ENCODE peak calls at places on chromosomes 5 and 9, in six cellular contexts. L is left ventricle myocardium inferior, I is spleen, G is endothelial cell of umbilical vein, A is GM12878, K is fibroblast of lung. Q is an unnamed sample.

GRCh38 chr5:82334085-82334680 is 56.0 kb upstream of the RPS23 start:
- DNase-seq in L (no peak), I (no peak), G (no peak), A (no peak), K (peak; percentile 61), Q (no peak)

GRCh38 chr9:85630676-85631075 is 111.1 kb downstream of the AGTPBP1 start:
- DNase-seq in L (no peak), I (no peak), G (no peak), A (no peak), K (no peak), Q (no peak)

GRCh38 chr9:764105-764524 is 77.4 kb upstream of the DMRT1 start:
- DNase-seq in L (peak; percentile 57), I (peak; percentile 76), G (peak; percentile 90), A (no peak), K (peak; percentile 45), Q (peak; percentile 80)

GRCh38 chr5:112480501-112480900 is 61.4 kb upstream of the EPB41L4A start:
- DNase-seq in L (no peak), I (no peak), G (no peak), A (no peak), K (no peak), Q (no peak)

GRCh38 chr5:81698806-81699205 is 52.1 kb downstream of the SSBP2 start:
- DNase-seq in L (no peak), I (no peak), G (no peak), A (no peak), K (peak; percentile 23), Q (no peak)

GRCh38 chr5:122014232-122014940 is 52.6 kb downstream of the SRFBP1 start:
- DNase-seq in L (no peak), I (no peak), G (no peak), A (no peak), K (no peak), Q (no peak)

GRCh38 chr5:132427285-132428146 is 58.0 kb downstream of the SLC22A5 start:
- DNase-seq in L (peak; percentile 47), I (peak; percentile 85), G (no peak), A (no peak), K (no peak), Q (no peak)

GRCh38 chr5:7886849-7887460 is 18.0 kb downstream of the MTRR start:
- DNase-seq in L (no peak), I (no peak), G (peak; percentile 44), A (no peak), K (peak; percentile 60), Q (no peak)

GRCh38 chr9:38484076-38484637 is 59.9 kb upstream of the IGFBPL1 start:
- DNase-seq in L (no peak), I (no peak), G (no peak), A (no peak), K (no peak), Q (no peak)

GRCh38 chr9:110443146-110443877 is 105.6 kb upstream of the TXNDC8 start:
- DNase-seq in L (no peak), I (no peak), G (no peak), A (no peak), K (peak; percentile 76), Q (no peak)

GRCh38 chr5:61275841-61276240 is 56.2 kb upstream of the ZSWIM6 start:
- DNase-seq in L (peak; percentile 58), I (peak; percentile 90), G (peak; percentile 58), A (no peak), K (peak; percentile 71), Q (peak; percentile 78)

GRCh38 chr5:40909723-40910122 is 426 bp downstream of the C7 start:
- DNase-seq in L (no peak), I (no peak), G (peak; percentile 35), A (no peak), K (peak; percentile 12), Q (no peak)

GRCh38 chr5:139666551-139666950 is 18.4 kb downstream of the CXXC5 start:
- DNase-seq in L (no peak), I (no peak), G (no peak), A (no peak), K (no peak), Q (no peak)
- H3K4me1 ChIP-seq in L (peaks cover 96% of the 10 kb centered on the region), I (peaks cover 100% of the 10 kb centered on the region), G (peaks cover 29% of the 10 kb centered on the region), A (peaks cover 81% of the 10 kb centered on the region), K (peaks cover 18% of the 10 kb centered on the region), Q (peaks cover 21% of the 10 kb centered on the region)

DNA sequence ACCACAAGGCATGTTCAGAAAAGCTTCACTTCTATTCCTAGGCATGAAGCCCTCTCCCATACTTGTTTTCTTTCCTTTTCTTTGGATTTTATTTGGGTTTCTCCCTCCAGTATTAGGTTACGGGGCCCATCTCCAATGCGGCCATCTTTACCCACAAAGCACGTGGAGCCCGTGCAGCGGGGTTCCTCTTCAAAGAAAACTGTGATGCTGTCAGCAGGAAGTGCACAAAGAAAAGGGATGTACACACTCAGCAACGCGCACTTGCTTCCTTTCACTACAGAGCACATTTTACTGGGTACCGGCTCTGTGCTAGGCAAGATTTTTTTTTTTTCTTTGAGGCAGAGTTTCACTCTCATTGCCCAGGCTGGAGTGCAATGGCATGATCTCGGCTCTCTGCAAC is 106.6 kb downstream of the COL23A1 start:
- DNase-seq in L (peak; percentile 32), I (peak; percentile 86), G (no peak), A (no peak), K (no peak), Q (no peak)
- H3K4me3 ChIP-seq in L (no peak overlapping the region), I (no peak overlapping the region), G (no peak overlapping the region), A (no peak overlapping the region), K (no peak overlapping the region), Q (no peak overlapping the region)

DNA sequence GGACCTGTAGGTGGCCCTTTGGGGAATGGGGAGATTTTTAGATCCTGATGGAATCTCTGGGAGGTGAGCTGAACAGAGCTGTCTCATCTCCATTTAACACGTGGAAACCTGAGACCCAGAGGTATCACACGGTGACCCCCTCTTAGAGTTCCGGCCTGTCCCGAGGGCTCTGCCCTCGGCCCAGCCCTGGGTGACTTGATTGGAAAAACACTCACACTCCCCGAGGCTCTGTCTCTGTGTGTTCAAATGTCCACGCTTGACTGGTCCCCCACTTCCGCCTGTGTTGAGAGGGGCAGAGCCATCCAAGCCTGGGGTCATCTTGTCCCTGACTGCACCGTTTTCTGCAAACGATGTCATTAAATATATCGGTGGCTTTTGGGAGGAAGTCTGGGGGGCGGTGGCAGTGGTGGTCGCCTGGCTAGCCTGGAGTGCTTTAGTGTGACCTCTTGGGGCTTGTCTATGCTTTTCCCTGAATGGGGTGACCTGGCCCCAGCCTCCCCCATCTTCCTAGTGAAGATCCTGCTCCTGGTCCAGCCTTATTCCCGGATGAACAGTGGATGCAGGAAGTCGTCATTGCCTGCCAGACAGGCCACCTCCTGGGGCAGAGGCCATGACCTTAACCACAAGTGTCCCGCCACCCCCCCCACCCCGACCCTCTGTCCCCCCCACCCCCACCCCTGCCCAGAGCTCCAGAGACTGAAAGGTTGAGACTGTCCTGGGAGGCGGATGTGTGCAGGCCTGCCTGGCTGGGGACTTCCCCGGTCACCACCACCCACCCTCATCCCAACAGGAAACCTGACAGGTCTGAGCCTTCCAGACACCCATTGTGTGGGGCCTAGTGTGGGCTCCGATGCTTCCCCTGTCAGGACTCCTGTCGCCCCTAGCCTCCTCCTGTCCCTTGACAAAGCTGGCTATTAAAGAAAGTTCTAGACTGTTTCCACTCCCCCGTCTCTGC is 5.3 kb upstream of the DAB2IP start:
- DNase-seq in L (peak; percentile 38), I (peak; percentile 58), G (no peak), A (no peak), K (no peak), Q (no peak)
- H3K4me1 ChIP-seq in L (peaks cover 87% of the 10 kb centered on the region), I (peaks cover 6% of the 10 kb centered on the region), G (peaks cover 11% of the 10 kb centered on the region), A (no peaks in the 10 kb centered on the region), K (no peaks in the 10 kb centered on the region), Q (peaks cover 5% of the 10 kb centered on the region)

DNA sequence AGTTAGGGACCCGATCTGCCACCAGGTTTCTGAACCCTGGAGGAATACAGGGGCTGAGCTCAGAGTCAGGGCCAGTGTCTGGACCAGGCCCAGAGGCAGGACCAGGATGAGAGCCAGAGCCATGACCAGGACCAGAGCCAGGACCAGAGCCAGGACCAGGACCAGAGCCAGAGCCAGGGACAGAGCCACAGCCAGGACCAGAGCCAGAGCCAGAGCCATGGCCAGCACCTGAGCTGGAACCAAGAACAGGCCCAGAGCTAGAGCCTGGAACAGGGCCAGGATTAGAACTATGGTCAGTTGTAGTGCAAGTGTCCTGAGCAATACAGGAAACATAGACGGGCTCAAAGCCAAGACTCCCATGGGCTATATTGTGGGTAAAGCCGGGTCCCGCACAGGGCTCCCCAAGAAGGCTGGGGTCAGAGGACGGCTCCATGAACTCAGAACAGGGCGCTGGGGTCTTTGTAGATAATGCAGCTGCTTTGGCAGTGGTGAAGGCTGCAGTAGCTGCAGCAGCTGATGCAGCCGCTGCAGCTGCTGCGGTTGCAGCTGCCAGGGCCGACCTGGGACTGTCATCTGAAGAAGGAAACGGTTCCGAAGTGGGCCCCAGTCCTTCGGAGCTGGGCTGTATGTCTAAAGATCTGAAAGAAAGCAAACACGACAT is 568 bp downstream of the SPAG8 start:
- DNase-seq in L (peak; percentile 46), I (no peak), G (peak; percentile 44), A (no peak), K (peak; percentile 7), Q (peak; percentile 31)
- H3K4me3 ChIP-seq in L (peak overlapping the region; percentile 76), I (peak overlapping the region; percentile 59), G (peak overlapping the region; percentile 8), A (peak overlapping the region; percentile 43), K (peak overlapping the region; percentile 33), Q (peak overlapping the region; percentile 36)

DNA sequence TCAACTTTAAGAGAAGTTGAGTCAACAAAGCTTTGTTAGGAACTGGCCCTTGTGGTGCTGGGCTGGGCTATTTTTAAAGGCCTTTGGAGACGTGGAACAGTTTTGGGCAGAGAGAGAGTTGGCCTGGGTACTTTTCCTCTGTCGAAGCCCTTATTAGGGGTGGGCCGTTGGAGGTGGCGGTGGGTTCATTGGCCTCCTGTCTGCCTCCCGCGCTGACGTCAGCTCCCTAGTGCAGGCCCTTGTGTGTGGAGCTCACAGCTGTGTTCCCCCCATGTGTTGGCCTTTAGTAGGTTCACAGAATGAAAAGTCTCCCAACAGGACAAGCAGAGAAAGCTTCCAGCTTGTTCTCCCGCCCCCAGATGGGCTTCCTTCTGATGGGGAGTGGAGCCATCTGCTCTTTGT is 2.7 kb downstream of the NCS1 start:
- DNase-seq in L (no peak), I (no peak), G (no peak), A (no peak), K (no peak), Q (no peak)
- H3K4me1 ChIP-seq in L (peaks cover 16% of the 10 kb centered on the region), I (no peaks in the 10 kb centered on the region), G (peaks cover 9% of the 10 kb centered on the region), A (no peaks in the 10 kb centered on the region), K (peaks cover 2% of the 10 kb centered on the region), Q (no peaks in the 10 kb centered on the region)

DNA sequence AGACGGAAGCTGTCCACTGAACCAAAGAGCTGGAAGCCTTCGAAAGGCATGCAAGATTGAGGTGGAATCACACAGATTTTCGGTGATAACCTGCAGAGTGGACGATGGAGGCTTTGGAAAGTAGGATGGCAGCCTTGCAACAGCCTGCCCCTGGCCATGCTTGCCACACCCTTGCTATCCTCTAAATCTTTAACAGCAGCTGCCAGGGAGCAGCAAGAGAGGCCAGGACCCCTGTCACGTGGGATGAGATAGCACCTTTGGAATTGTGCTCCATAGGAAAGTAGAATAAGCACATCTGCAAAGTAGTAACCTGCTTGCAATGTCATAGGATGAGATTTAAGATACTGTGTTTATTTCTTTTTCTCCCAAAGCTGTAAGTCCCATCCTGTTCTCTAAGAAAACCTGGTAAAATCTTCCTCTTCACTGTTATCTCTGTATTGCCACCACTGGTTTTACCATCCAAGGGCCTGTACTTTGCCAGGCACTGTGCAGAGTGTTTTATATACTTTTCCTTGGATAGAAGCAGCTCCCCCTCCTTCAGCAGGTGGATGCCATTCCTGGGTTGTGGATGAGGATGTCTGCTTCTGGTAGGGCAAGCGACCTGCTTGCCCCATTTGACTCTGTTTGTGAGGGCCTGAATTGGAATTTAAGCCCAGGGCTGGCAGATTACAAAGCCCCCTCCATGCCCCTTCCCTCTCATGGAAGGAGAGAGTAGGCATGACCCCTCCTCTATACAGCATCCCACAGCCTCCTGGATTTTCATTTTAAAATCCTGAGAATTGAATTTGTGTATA is 10.1 kb downstream of the TRIO start:
- DNase-seq in L (no peak), I (no peak), G (no peak), A (no peak), K (no peak), Q (no peak)
- H3K4me3 ChIP-seq in L (peak overlapping the region; percentile 41), I (no peak overlapping the region), G (no peak overlapping the region), A (peak overlapping the region; percentile 64), K (no peak overlapping the region), Q (no peak overlapping the region)

Q was measured in RWPE2.